ENCODE peak calls at places on chromosomes 11 and 22, in five cellular contexts. B is cardiac muscle cell, O is T-cell, T is epithelial cell of esophagus, M is AG08395. F is an unnamed sample.

GRCh38 chr22:23419151-23419550 is 160.9 kb downstream of the IGLL1 start:
- DNase-seq in O (no peak), T (no peak), M (no peak), B (no peak), F (no peak)

GRCh38 chr22:24985824-24986214 is 33.3 kb downstream of the KIAA1671 start:
- DNase-seq in T (peak; percentile 95), O (no peak), M (no peak), B (peak; percentile 96), F (no peak)

GRCh38 chr11:37500425-37500824 is 902.4 kb upstream of the RAG2 start:
- DNase-seq in T (peak; percentile 82), B (no peak), M (no peak), O (no peak), F (no peak)

GRCh38 chr11:31387379-31387778 is 17.7 kb downstream of the DNAJC24 start:
- DNase-seq in O (no peak), M (peak; percentile 3), T (peak; percentile 70), B (peak; percentile 25), F (no peak)

GRCh38 chr11:128936546-128937275 is 6.0 kb downstream of the TP53AIP1 start:
- DNase-seq in T (no peak), M (no peak), B (no peak), O (no peak), F (no peak)

GRCh38 chr11:28542556-28542955 is 434.4 kb downstream of the METTL15 start:
- DNase-seq in M (no peak), T (peak; percentile 25), B (no peak), O (no peak), F (no peak)

GRCh38 chr11:121510438-121510837 is 57.7 kb upstream of the SORL1-AS1 start:
- DNase-seq in M (no peak), T (no peak), O (no peak), B (no peak), F (no peak)

GRCh38 chr11:15819679-15820286 is 536.6 kb downstream of the SOX6 start:
- DNase-seq in B (peak; percentile 75), T (peak; percentile 71), O (peak; percentile 2), M (peak; percentile 61), F (peak; percentile 68)

GRCh38 chr22:33853200-33854097 is 66.8 kb downstream of the LARGE1 start:
- DNase-seq in O (no peak), B (peak; percentile 67), T (peak; percentile 5), M (peak; percentile 91), F (peak; percentile 89)

GRCh38 chr22:37474447-37475090 is 11.6 kb downstream of the MFNG start:
- DNase-seq in M (no peak), B (no peak), T (no peak), O (no peak), F (no peak)

GRCh38 chr11:118290923-118291322 is 13.6 kb upstream of the CD3E start:
- DNase-seq in T (peak; percentile 79), O (peak; percentile 48), M (no peak), B (peak; percentile 31), F (peak; percentile 52)

GRCh38 chr22:40175571-40176105 is 2.1 kb upstream of the TNRC6B start:
- DNase-seq in T (no peak), M (peak; percentile 26), B (no peak), O (no peak), F (no peak)

GRCh38 chr11:32671051-32671450 is 87.4 kb downstream of the EIF3M start:
- DNase-seq in B (peak; percentile 43), O (no peak), M (no peak), T (no peak), F (no peak)

GRCh38 chr11:97279341-97279740 is 889.5 kb downstream of the JRKL start:
- DNase-seq in T (no peak), M (no peak), B (no peak), O (no peak), F (no peak)

GRCh38 chr22:40324468-40325305 is 21.6 kb upstream of the ADSL start:
- DNase-seq in T (no peak), O (peak; percentile 65), M (no peak), B (no peak), F (no peak)

GRCh38 chr22:27327497-27327896 is 474.1 kb downstream of the MN1 start:
- DNase-seq in O (no peak), T (no peak), M (no peak), B (no peak), F (no peak)

GRCh38 chr11:60700689-60701508 is 1.5 kb downstream of the MS4A8 start:
- DNase-seq in T (peak; percentile 13), M (no peak), B (peak; percentile 7), O (no peak), F (peak; percentile 21)

GRCh38 chr11:19577391-19577831 is 135.2 kb upstream of the NAV2 start:
- DNase-seq in M (peak; percentile 30), T (no peak), B (peak; percentile 75), O (no peak), F (no peak)

GRCh38 chr22:39543095-39543494 is 10.5 kb upstream of the RPS19BP1 start:
- DNase-seq in T (peak; percentile 44), B (peak; percentile 46), M (peak; percentile 46), O (no peak), F (no peak)

GRCh38 chr11:1223346-1224108 is 661 bp downstream of the MUC5B start:
- DNase-seq in T (no peak), O (no peak), B (no peak), M (no peak), F (no peak)

GRCh38 chr11:110728883-110729282 is 16.6 kb upstream of the ARHGAP20 start:
- DNase-seq in O (no peak), M (no peak), T (peak; percentile 32), B (peak; percentile 59), F (no peak)

GRCh38 chr11:110431212-110432073 is 1.7 kb downstream of the FDX1 start:
- DNase-seq in T (peak; percentile 59), O (no peak), B (peak; percentile 30), M (peak; percentile 3), F (no peak)

GRCh38 chr11:75323609-75324008 is 27.9 kb downstream of the ARRB1 start:
- DNase-seq in B (no peak), M (no peak), T (no peak), O (no peak), F (no peak)

GRCh38 chr11:64553554-64554201 is 37.3 kb upstream of the SLC22A12 start:
- DNase-seq in O (peak; percentile 56), M (peak; percentile 71), B (peak; percentile 70), T (peak; percentile 48), F (peak; percentile 43)